ENCODE peak calls at places on chromosome 14, in six cellular contexts. One of them, this sample, is unnamed.

GRCh38 chr14:45251912-45252311 is 1.1 kb downstream of the MIS18BP1 start:
- DNase-seq in kidney: no peak
- DNase-seq in A673: peak; percentile 25
- DNase-seq in mammary epithelial cell: peak; percentile 21
- DNase-seq in IMR-90: peak; percentile 2
- DNase-seq in lower leg skin: no peak
- DNase-seq in this sample: peak; percentile 35

GRCh38 chr14:51512321-51512720 is 139.4 kb upstream of the FRMD6 start:
- DNase-seq in IMR-90: no peak
- DNase-seq in lower leg skin: no peak
- DNase-seq in A673: no peak
- DNase-seq in mammary epithelial cell: no peak
- DNase-seq in kidney: no peak
- DNase-seq in this sample: no peak

GRCh38 chr14:74586681-74587362 is 25.2 kb downstream of the LTBP2 start:
- DNase-seq in kidney: peak; percentile 39
- DNase-seq in A673: no peak
- DNase-seq in lower leg skin: no peak
- DNase-seq in mammary epithelial cell: no peak
- DNase-seq in IMR-90: no peak
- DNase-seq in this sample: no peak

GRCh38 chr14:34124585-34124984 is 173.7 kb upstream of the EGLN3 start:
- DNase-seq in A673: no peak
- DNase-seq in mammary epithelial cell: no peak
- DNase-seq in IMR-90: no peak
- DNase-seq in lower leg skin: no peak
- DNase-seq in kidney: no peak
- DNase-seq in this sample: no peak

GRCh38 chr14:95426116-95426475 is 90.4 kb downstream of the SYNE3 start:
- DNase-seq in A673: no peak
- DNase-seq in lower leg skin: no peak
- DNase-seq in mammary epithelial cell: no peak
- DNase-seq in kidney: no peak
- DNase-seq in IMR-90: no peak
- DNase-seq in this sample: no peak

GRCh38 chr14:65301862-65302539 is 110.5 kb upstream of the FUT8 start:
- DNase-seq in IMR-90: no peak
- DNase-seq in lower leg skin: no peak
- DNase-seq in mammary epithelial cell: no peak
- DNase-seq in A673: no peak
- DNase-seq in kidney: no peak
- DNase-seq in this sample: no peak

GRCh38 chr14:39762576-39763401 is 330.6 kb upstream of the FBXO33 start:
- DNase-seq in IMR-90: no peak
- DNase-seq in A673: no peak
- DNase-seq in lower leg skin: no peak
- DNase-seq in kidney: no peak
- DNase-seq in mammary epithelial cell: no peak
- DNase-seq in this sample: no peak

GRCh38 chr14:40989260-40989659 is 617.4 kb upstream of the LRFN5 start:
- DNase-seq in A673: no peak
- DNase-seq in mammary epithelial cell: no peak
- DNase-seq in lower leg skin: no peak
- DNase-seq in kidney: no peak
- DNase-seq in IMR-90: no peak
- DNase-seq in this sample: no peak

GRCh38 chr14:86935241-86935640 is 1057.7 kb downstream of the GALC start:
- DNase-seq in mammary epithelial cell: peak; percentile 85
- DNase-seq in IMR-90: peak; percentile 61
- DNase-seq in lower leg skin: no peak
- DNase-seq in A673: peak; percentile 20
- DNase-seq in kidney: no peak
- DNase-seq in this sample: peak; percentile 24

GRCh38 chr14:66992776-66993175 is 196.5 kb upstream of the GARIN2 start:
- DNase-seq in IMR-90: no peak
- DNase-seq in kidney: no peak
- DNase-seq in lower leg skin: no peak
- DNase-seq in mammary epithelial cell: no peak
- DNase-seq in A673: no peak
- DNase-seq in this sample: no peak

GRCh38 chr14:103362780-103363179 is 22.4 kb upstream of the MARK3 start:
- DNase-seq in IMR-90: no peak
- DNase-seq in A673: no peak
- DNase-seq in lower leg skin: no peak
- DNase-seq in kidney: no peak
- DNase-seq in mammary epithelial cell: peak; percentile 40
- DNase-seq in this sample: peak; percentile 65

GRCh38 chr14:61444215-61444768 is 122.9 kb downstream of the PRKCH start:
- DNase-seq in lower leg skin: no peak
- DNase-seq in IMR-90: no peak
- DNase-seq in A673: no peak
- DNase-seq in kidney: no peak
- DNase-seq in mammary epithelial cell: no peak
- DNase-seq in this sample: no peak

GRCh38 chr14:105532735-105533141 is 6.4 kb downstream of the TMEM121 start:
- DNase-seq in A673: peak; percentile 32
- DNase-seq in IMR-90: no peak
- DNase-seq in lower leg skin: no peak
- DNase-seq in mammary epithelial cell: no peak
- DNase-seq in kidney: no peak
- DNase-seq in this sample: no peak

GRCh38 chr14:102654298-102654697 is 61.8 kb downstream of the RCOR1 start:
- DNase-seq in IMR-90: no peak
- DNase-seq in A673: no peak
- DNase-seq in kidney: no peak
- DNase-seq in lower leg skin: no peak
- DNase-seq in mammary epithelial cell: peak; percentile 28
- DNase-seq in this sample: peak; percentile 66

GRCh38 chr14:86221000-86221399 is 691.1 kb downstream of the FLRT2 start:
- DNase-seq in lower leg skin: no peak
- DNase-seq in A673: no peak
- DNase-seq in IMR-90: peak; percentile 5
- DNase-seq in mammary epithelial cell: no peak
- DNase-seq in kidney: no peak
- DNase-seq in this sample: no peak

DNA sequence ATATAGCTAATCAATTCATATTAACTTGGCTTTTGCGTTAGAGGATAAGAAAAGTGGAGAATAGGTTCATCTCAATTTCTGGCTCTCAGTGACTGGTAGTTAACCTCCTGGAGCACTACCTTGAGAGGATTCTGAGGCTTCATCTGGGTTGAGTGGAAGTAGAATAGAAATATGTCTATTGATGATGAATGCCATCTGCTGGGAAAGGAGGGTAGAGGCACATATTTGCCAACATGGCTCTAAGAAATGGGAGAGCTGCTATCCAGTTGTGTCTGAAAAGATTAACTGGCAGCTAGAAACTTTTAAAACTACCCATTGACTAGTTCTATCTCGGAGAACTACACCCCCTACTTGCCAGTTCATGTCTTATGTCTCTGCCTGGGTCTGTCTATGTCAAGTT is 530.1 kb downstream of the NRXN3 start:
- DNase-seq in IMR-90: no peak
- DNase-seq in kidney: no peak
- DNase-seq in mammary epithelial cell: no peak
- DNase-seq in A673: peak; percentile 4
- DNase-seq in lower leg skin: no peak
- DNase-seq in this sample: no peak
- TF ChIP-seq CTCF in IMR-90: no peak
- TF ChIP-seq CTCF in kidney: no peak
- TF ChIP-seq CTCF in mammary epithelial cell: no peak
- TF ChIP-seq CTCF in A673: peak; percentile 17
- TF ChIP-seq CTCF in lower leg skin: no peak
- TF ChIP-seq CTCF in this sample: no peak

DNA sequence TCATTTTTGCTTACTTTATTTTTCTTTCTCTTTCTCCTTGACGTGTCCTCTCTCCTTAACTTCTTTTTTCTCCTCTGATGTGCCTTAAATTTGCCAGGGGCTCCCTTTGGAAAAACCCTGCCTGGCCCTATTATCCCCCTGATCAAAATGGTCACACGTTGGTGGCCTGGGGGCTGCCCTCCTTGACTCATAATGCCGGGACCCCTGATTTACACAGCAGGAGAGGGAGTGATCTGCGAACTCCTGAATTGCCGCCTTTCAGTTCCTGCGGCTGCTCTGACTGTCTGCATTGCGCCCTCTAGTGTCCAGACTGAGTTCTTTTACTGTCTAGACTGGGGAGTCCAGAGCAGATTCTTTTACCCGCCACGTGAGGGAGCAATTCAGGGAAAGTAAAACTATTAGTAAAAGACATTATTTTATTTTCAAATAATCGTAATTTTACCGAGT is 44.8 kb upstream of the GZMB start:
- DNase-seq in lower leg skin: peak; percentile 91
- DNase-seq in kidney: no peak
- DNase-seq in A673: peak; percentile 91
- DNase-seq in mammary epithelial cell: peak; percentile 76
- DNase-seq in IMR-90: peak; percentile 86
- DNase-seq in this sample: peak; percentile 91
- H3K4me3 ChIP-seq in lower leg skin: no peak overlapping the region
- H3K4me3 ChIP-seq in kidney: peak overlapping the region; percentile 45
- H3K4me3 ChIP-seq in A673: no peak overlapping the region
- H3K4me3 ChIP-seq in mammary epithelial cell: peak overlapping the region; percentile 34
- H3K4me3 ChIP-seq in IMR-90: no peak overlapping the region
- H3K4me3 ChIP-seq in this sample: no peak overlapping the region

GRCh38 chr14:92449404-92449975 is 64.1 kb upstream of the RIN3 start:
- DNase-seq in mammary epithelial cell: no peak
- DNase-seq in IMR-90: no peak
- DNase-seq in A673: no peak
- DNase-seq in lower leg skin: peak; percentile 71
- DNase-seq in kidney: no peak
- DNase-seq in this sample: no peak

GRCh38 chr14:92451245-92451644 is 62.3 kb upstream of the RIN3 start:
- DNase-seq in A673: no peak
- DNase-seq in kidney: no peak
- DNase-seq in IMR-90: no peak
- DNase-seq in mammary epithelial cell: no peak
- DNase-seq in lower leg skin: peak; percentile 73
- DNase-seq in this sample: no peak

GRCh38 chr14:92448786-92449185 is 64.8 kb upstream of the RIN3 start:
- DNase-seq in mammary epithelial cell: no peak
- DNase-seq in IMR-90: no peak
- DNase-seq in kidney: no peak
- DNase-seq in A673: no peak
- DNase-seq in lower leg skin: peak; percentile 37
- DNase-seq in this sample: no peak

GRCh38 chr14:92450351-92451070 is 63.1 kb upstream of the RIN3 start:
- DNase-seq in A673: no peak
- DNase-seq in lower leg skin: peak; percentile 80
- DNase-seq in mammary epithelial cell: no peak
- DNase-seq in IMR-90: no peak
- DNase-seq in kidney: no peak
- DNase-seq in this sample: no peak

DNA sequence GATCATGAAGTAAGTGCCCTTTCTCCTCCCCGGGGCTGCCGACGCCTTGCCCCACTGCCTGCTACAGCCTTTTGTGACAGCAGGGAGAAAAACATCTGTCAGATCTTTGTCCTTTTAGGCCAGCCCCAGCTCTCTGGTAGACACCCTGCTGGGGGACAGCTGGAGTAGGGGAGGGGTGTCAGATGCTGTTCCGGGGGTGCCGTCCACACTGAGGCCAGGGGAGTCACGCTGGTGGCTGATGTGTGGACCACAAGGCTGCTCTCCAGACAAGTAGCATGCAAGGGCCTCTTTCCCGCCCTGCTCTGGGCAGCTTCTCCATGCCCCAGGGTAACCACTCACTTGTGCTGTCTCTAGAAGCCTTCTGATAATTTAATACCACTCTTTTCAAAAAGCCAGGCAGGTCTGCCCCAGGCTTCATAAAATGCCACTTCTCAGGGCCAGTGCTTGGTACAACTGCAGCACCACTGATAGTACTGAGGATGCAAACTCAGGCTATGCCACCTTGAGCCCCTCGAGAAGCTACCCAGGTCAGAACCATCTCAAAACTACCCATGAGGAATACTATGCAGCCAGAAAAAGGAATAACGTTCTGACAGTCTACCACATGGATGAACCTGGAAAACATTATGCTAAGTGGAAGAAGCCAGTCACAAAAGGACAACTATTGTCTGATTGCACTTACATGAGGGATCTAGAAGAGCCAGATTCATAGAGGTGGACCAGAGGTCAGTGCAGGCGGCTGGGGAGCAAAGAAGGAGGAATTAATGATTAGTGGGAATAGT is 66.0 kb upstream of the RIN3 start:
- DNase-seq in kidney: no peak
- DNase-seq in lower leg skin: no peak
- DNase-seq in IMR-90: no peak
- DNase-seq in mammary epithelial cell: no peak
- DNase-seq in A673: no peak
- DNase-seq in this sample: no peak
- TF ChIP-seq CTCF in kidney: no peak
- TF ChIP-seq CTCF in lower leg skin: no peak
- TF ChIP-seq CTCF in IMR-90: no peak
- TF ChIP-seq CTCF in mammary epithelial cell: no peak
- TF ChIP-seq CTCF in A673: no peak
- TF ChIP-seq CTCF in this sample: no peak

DNA sequence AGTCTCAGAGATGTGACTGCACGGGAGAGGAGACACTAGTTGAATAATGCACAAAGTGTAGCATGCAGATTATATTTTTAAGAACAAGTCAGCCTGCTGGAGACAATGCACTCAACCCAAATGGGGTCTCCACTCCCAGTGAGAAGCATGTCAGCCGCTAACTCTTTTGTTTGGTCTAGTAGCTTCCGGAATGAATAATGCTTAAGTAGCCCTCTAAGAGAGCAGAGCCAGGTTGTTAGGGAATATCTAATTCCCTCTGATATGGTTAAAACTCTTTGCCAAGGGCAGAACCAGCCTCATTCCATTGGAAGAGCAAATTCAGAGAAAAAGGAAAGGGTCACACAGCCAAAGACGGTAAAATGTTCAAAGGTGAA is 80.4 kb downstream of the DAD1 start:
- DNase-seq in kidney: no peak
- DNase-seq in mammary epithelial cell: no peak
- DNase-seq in A673: peak; percentile 53
- DNase-seq in IMR-90: no peak
- DNase-seq in lower leg skin: no peak
- DNase-seq in this sample: no peak
- H3K4me3 ChIP-seq in kidney: no peak overlapping the region
- H3K4me3 ChIP-seq in mammary epithelial cell: no peak overlapping the region
- H3K4me3 ChIP-seq in A673: peak overlapping the region; percentile 20
- H3K4me3 ChIP-seq in IMR-90: no peak overlapping the region
- H3K4me3 ChIP-seq in lower leg skin: no peak overlapping the region
- H3K4me3 ChIP-seq in this sample: no peak overlapping the region